ENCODE peak calls at places on chromosomes 1 and 21, in eight cellular contexts. Q is SJSA1; N is transverse colon; A is psoas muscle; I is BE2C; D is CD4-positive, alpha-beta T cell; H is body of pancreas; F is right lobe of liver. U is an unnamed sample. For H3K9me3, the result is how much of the 10 kb centered on the place peaks cover.

GRCh38 chr1:100353988-100354387 is 1.7 kb downstream of the CDC14A start:
- DNase-seq in A (no peak), N (no peak), D (no peak), Q (peak), F (no peak), H (no peak), I (no peak), U (no peak)

GRCh38 chr1:23423415-23424170 is 955 bp downstream of the TCEA3 start:
- DNase-seq in F (peak), N (peak), H (peak), I (peak), D (no peak), Q (no peak), A (peak), U (no peak)

GRCh38 chr1:11107541-11107940 is 7.9 kb upstream of the EXOSC10 start:
- DNase-seq in N (no peak), F (no peak), D (no peak), A (no peak), H (no peak), Q (no peak), I (no peak), U (no peak)

GRCh38 chr1:171995573-171995972 is 154.3 kb downstream of the DNM3 start:
- DNase-seq in H (no peak), N (no peak), I (no peak), Q (no peak), D (no peak), F (no peak), A (no peak), U (no peak)

GRCh38 chr1:62436039-62436465 is 797 bp upstream of the USP1 start:
- DNase-seq in I (peak), D (peak), A (peak), H (peak), F (no peak), Q (no peak), N (peak), U (peak)

GRCh38 chr1:29209173-29209572 is 21.6 kb downstream of the MECR start:
- DNase-seq in D (no peak), F (no peak), I (no peak), H (no peak), Q (no peak), A (no peak), N (no peak), U (no peak)

GRCh38 chr21:9767592-9768375 is 753.6 kb upstream of the TPTE start:
- DNase-seq in F (no peak), I (no peak), D (no peak), N (no peak), A (no peak), Q (no peak), H (no peak), U (no peak)

GRCh38 chr1:170168263-170168662 is 22.5 kb downstream of the NTMT2 start:
- DNase-seq in A (no peak), H (no peak), I (no peak), Q (no peak), F (no peak), D (no peak), N (no peak), U (no peak)

GRCh38 chr21:41808846-41809245 is 42.0 kb upstream of the RIPK4 start:
- DNase-seq in I (no peak), N (no peak), D (no peak), A (no peak), H (no peak), Q (no peak), F (no peak), U (no peak)

GRCh38 chr1:51548986-51549619 is 30.0 kb upstream of the EPS15 start:
- DNase-seq in I (no peak), D (no peak), Q (no peak), A (no peak), N (no peak), H (no peak), F (no peak), U (no peak)

GRCh38 chr1:108560143-108560429 is 186 bp downstream of the EEIG2 start:
- DNase-seq in A (no peak), I (no peak), D (no peak), F (no peak), N (no peak), H (no peak), Q (no peak), U (no peak)

GRCh38 chr1:204751883-204752687 is 66.5 kb upstream of the LRRN2 start:
- DNase-seq in A (no peak), Q (peak), N (peak), H (no peak), F (no peak), D (no peak), I (no peak), U (no peak)

GRCh38 chr1:162562452-162562828 is 918 bp downstream of the UAP1 start:
- DNase-seq in A (no peak), I (no peak), F (no peak), H (peak), Q (no peak), N (peak), D (no peak), U (no peak)

GRCh38 chr1:112882271-112882744 is 73.7 kb downstream of the SLC16A1 start:
- DNase-seq in N (no peak), F (no peak), H (no peak), D (no peak), I (no peak), A (no peak), Q (no peak), U (no peak)

GRCh38 chr1:24111264-24111997 is 504 bp downstream of the MYOM3 start:
- DNase-seq in N (no peak), D (no peak), I (no peak), H (no peak), Q (no peak), F (no peak), A (peak), U (no peak)

GRCh38 chr1:43962324-43962723 is 7.5 kb upstream of the DPH2 start:
- DNase-seq in A (no peak), N (no peak), H (no peak), F (no peak), I (no peak), D (no peak), Q (no peak), U (no peak)

GRCh38 chr1:92476071-92476607 is 10.6 kb downstream of the GFI1 start:
- DNase-seq in I (no peak), F (no peak), D (peak), N (peak), Q (no peak), A (no peak), H (peak), U (no peak)

GRCh38 chr1:206725053-206725963 is 40.6 kb downstream of the MAPKAPK2 start:
- DNase-seq in I (peak), N (peak), A (no peak), Q (peak), F (peak), H (peak), D (peak), U (peak)

GRCh38 chr1:224635356-224635755 is 19.2 kb downstream of the CNIH3 start:
- DNase-seq in N (no peak), A (no peak), H (peak), F (no peak), I (no peak), Q (peak), D (no peak), U (no peak)

GRCh38 chr1:176701151-176701866 is 238.3 kb downstream of the PAPPA2 start:
- DNase-seq in I (no peak), F (no peak), N (no peak), D (no peak), A (no peak), H (no peak), Q (no peak), U (no peak)

GRCh38 chr1:154911691-154912550 is 24.6 kb downstream of the PMVK start:
- DNase-seq in H (no peak), I (no peak), Q (no peak), F (no peak), A (no peak), N (no peak), D (no peak), U (no peak)

GRCh38 chr1:116466810-116467557 is 93.9 kb downstream of the ATP1A1 start:
- DNase-seq in I (no peak), A (no peak), Q (no peak), F (no peak), H (no peak), D (no peak), N (no peak), U (no peak)

GRCh38 chr1:77950873-77951272 is 28.0 kb downstream of the FUBP1 start:
- DNase-seq in Q (no peak), I (no peak), N (no peak), H (no peak), F (no peak), A (no peak), D (no peak), U (no peak)

GRCh38 chr21:16551101-16551695 is 821.4 kb downstream of the USP25 start:
- DNase-seq in I (no peak), F (no peak), A (no peak), N (no peak), D (no peak), Q (no peak), H (no peak), U (no peak)

DNA sequence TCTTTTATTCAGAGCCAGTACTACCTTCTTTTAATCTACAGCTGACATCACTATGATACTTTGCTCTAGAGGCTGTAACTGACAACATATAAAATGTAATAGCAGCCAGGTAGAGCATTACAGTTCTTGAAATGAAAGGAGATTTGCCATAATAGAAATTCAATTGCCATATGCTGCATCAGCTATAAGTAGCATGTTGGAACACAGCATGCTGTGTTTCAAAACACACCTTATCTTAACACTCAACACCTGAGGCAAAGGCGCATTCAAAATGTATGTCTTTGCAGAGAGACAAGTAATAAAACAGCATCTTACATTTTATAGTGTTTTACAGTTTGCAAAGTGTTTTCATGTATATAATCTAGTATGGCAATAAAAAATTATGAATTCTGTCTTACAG is 24.0 kb upstream of the KRTAP21-1 start:
- DNase-seq in H (no peak), I (no peak), N (no peak), A (no peak), F (no peak), Q (no peak), D (no peak), U (no peak)
- H3K9me3 ChIP-seq in H (under half), I (under half), N (under half), A (under half), F (under half), Q (under half), D (under half), U (under half)

GRCh38 chr1:2787163-2787911 is 14.2 kb downstream of the TTC34 start:
- DNase-seq in N (no peak), D (no peak), I (no peak), Q (no peak), H (no peak), F (peak), A (peak), U (no peak)

GRCh38 chr1:2785631-2786328 is 15.7 kb downstream of the TTC34 start:
- DNase-seq in I (no peak), F (peak), A (peak), Q (no peak), H (peak), D (no peak), N (no peak), U (no peak)

GRCh38 chr1:2784854-2785630 is 16.5 kb downstream of the TTC34 start:
- DNase-seq in A (peak), F (peak), D (no peak), N (no peak), Q (peak), I (no peak), H (peak), U (no peak)

GRCh38 chr1:2788506-2789163 is 12.9 kb downstream of the TTC34 start:
- DNase-seq in A (peak), D (no peak), H (no peak), I (no peak), N (no peak), Q (no peak), F (peak), U (no peak)

GRCh38 chr1:2786329-2787162 is 14.9 kb downstream of the TTC34 start:
- DNase-seq in Q (no peak), D (peak), F (peak), H (peak), N (peak), A (peak), I (peak), U (peak)
- H3K9me3 ChIP-seq in Q (under half), D (under half), F (under half), H (under half), N (under half), A (under half), I (under half), U (under half)

DNA sequence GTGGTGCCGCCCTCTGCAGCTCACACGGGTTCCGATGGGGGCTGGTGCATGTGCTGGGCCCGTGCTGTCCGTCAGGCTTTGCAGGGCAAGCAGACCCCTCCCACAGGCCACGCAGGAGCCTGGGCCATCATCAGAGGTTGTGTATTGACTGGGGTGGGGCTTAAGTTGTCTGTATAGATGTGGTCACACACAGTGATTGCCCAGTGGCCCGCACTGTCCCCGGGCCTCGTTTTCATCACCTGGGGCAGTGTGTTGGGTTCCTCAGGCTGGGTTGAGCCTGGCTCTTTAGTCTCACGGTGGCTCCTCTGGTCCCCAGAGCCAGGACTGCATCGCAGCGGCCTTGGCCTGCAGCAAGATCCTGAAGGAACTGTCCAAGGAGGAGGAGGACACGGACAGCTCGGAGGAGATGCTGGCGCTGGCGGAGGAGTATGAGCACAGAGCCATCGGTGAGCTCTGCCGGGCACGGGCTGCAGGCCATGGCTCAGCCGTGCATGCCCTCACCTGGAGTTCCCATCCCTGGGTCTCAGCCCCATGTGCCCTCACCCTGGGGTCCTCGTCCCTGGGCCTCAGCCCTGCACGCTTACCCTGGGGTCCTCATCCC is 44.1 kb downstream of the TRPM2 start:
- DNase-seq in D (no peak), N (no peak), I (no peak), A (no peak), H (no peak), Q (peak), F (no peak), U (no peak)
- H3K9me3 ChIP-seq in D (under half), N (under half), I (under half), A (under half), H (under half), Q (under half), F (under half), U (under half)

DNA sequence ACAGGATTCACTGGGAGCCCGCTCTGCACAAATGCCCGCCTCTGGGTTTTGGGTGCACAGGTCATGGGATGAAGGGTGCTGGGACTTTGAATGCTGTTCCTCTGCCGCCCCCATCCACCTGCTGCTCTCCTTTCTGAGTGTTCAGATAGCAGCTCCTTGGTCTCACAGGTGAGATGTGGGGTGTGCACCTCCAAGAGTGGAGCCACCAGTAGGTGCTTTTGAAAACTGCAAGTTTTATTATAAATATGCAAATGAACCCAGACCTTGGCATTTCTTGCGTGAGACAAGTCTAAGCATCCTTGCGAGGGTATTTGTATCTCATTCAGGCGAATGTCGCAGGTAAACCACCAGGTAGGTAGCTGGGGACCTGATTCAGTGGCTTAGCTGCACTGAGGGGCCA is 30.2 kb downstream of the OBSCN start:
- DNase-seq in I (no peak), N (no peak), A (no peak), D (no peak), F (no peak), Q (no peak), H (no peak), U (no peak)
- H3K9me3 ChIP-seq in I (under half), N (under half), A (under half), D (under half), F (under half), Q (under half), H (under half), U (under half)

GRCh38 chr1:230711245-230711644 is 2.7 kb downstream of the AGT start:
- DNase-seq in D (no peak), A (no peak), F (no peak), H (no peak), I (no peak), N (no peak), Q (no peak), U (no peak)

GRCh38 chr1:230712470-230712942 is 1.4 kb downstream of the AGT start:
- DNase-seq in A (no peak), I (no peak), H (no peak), F (no peak), Q (no peak), N (no peak), D (no peak), U (no peak)

GRCh38 chr1:230709619-230710542 is 4.0 kb downstream of the AGT start:
- DNase-seq in N (no peak), I (no peak), H (no peak), A (no peak), D (no peak), Q (no peak), F (peak), U (no peak)

GRCh38 chr1:230708631-230709580 is 5.0 kb downstream of the AGT start:
- DNase-seq in H (peak), A (peak), N (peak), F (peak), Q (no peak), I (no peak), D (no peak), U (no peak)

GRCh38 chr1:230710543-230710904 is 3.4 kb downstream of the AGT start:
- DNase-seq in N (no peak), F (peak), Q (no peak), H (no peak), I (no peak), A (peak), D (no peak), U (no peak)
- H3K9me3 ChIP-seq in N (under half), F (under half), Q (under half), H (under half), I (under half), A (under half), D (under half), U (under half)

GRCh38 chr1:4088676-4089075 is 188.6 kb upstream of the C1orf174 start:
- DNase-seq in D (no peak), I (no peak), H (no peak), N (no peak), F (no peak), A (no peak), Q (no peak), U (no peak)
- H3K9me3 ChIP-seq in D (under half), I (under half), H (under half), N (under half), F (under half), A (under half), Q (under half), U (under half)

DNA sequence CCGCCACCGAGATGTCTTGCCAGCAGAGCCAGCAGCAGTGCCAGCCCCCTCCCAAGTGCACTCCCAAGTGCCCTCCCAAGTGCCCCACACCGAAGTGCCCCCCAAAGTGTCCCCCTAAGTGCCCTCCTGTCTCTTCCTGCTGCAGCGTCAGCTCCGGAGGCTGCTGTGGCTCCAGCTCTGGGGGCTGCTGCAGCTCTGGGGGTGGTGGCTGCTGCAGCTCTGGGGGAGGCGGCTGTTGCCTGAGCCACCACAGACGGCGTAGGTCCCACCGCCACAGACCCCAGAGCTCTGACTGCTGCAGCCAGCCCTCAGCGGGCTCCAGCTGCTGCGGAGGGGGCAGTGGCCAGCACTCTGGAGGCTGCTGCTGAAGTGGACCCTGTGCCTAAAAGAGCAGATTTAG is 1.4 kb downstream of the LCE1F start:
- DNase-seq in I (no peak), D (no peak), N (no peak), H (no peak), F (no peak), Q (no peak), A (no peak), U (no peak)
- H3K9me3 ChIP-seq in I (under half), D (under half), N (under half), H (under half), F (under half), Q (under half), A (under half), U (under half)

GRCh38 chr1:2816786-2817185 is 15.3 kb upstream of the TTC34 start:
- DNase-seq in A (peak), H (no peak), N (no peak), I (no peak), D (no peak), F (no peak), Q (no peak), U (no peak)
- H3K9me3 ChIP-seq in A (under half), H (under half), N (under half), I (under half), D (under half), F (under half), Q (under half), U (under half)

DNA sequence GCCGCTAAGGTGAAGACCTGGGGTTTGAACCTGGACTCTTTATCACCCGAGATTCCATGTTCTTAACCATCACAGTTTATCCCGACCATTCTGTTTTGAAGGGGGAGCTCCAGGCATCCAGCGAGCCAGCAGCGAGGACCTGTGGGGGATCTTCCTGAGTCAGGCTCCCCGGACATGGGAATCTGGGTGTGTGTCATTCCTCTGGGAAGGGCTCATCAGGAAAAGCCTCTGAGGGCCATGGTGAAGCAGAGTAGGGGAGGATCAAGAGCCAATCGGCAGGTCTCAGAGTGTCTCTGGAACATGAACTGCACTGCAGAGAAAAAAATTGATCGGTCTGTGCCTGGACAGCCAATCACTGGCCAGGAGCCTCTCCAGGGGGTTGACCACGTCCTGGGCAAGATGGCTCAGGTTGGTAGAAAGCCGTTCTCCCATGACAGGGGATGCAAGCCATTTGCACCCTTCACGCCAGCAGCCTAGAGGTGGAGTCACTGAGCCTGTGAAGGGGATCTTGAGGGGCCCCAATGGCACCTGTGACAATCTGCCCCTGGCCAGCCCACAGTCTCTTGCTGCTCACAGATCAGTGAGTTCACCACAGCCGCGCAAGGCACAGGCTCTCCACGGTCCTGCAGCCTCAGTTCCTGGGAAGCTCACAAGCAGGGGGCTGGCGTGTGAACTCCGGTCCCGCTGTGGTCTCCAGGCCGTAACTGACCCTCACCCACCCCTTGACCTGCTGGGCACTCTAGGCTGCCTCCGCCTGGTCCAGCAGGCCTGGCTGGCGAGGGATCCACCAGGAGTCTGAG is 20.4 kb upstream of the ACTRT2 start:
- DNase-seq in D (no peak), N (peak), I (no peak), F (peak), Q (no peak), H (no peak), A (no peak), U (no peak)
- H3K9me3 ChIP-seq in D (under half), N (under half), I (under half), F (under half), Q (under half), H (under half), A (under half), U (under half)

U was measured in T-helper 17 cell.